ENCODE peak calls at places on chromosomes 12 and 14, in seven cellular contexts. P is CD4-positive, CD25-positive, alpha-beta regulatory T cell; I is astrocyte of the cerebellum; S is endothelial cell of umbilical vein; E is GM12865; B is colonic mucosa; K is GM23338. J is an unnamed sample.

GRCh38 chr14:75009176-75009575 is 6.5 kb downstream of the EIF2B2 start:
- DNase-seq in P (no peak), I (no peak), S (no peak), E (no peak), B (no peak), K (no peak), J (no peak)

GRCh38 chr12:128695697-128696096 is 128.1 kb downstream of the SLC15A4 start:
- DNase-seq in P (no peak), I (no peak), S (no peak), E (no peak), B (no peak), K (no peak), J (no peak)

GRCh38 chr14:22836301-22837058 is at the start of gene MMP14:
- DNase-seq in P (no peak), I (peak; percentile 77), S (peak; percentile 92), E (no peak), B (peak; percentile 84), K (peak; percentile 80), J (peak; percentile 73)

GRCh38 chr12:21129906-21130305 is 1.1 kb upstream of the SLCO1B1 start:
- DNase-seq in P (no peak), I (peak; percentile 36), S (no peak), E (no peak), B (no peak), K (no peak), J (no peak)

GRCh38 chr14:103932791-103933490 is 4.7 kb downstream of the TDRD9 start:
- DNase-seq in P (no peak), I (no peak), S (no peak), E (no peak), B (no peak), K (no peak), J (no peak)

GRCh38 chr14:104224516-104225281 is 86.3 kb downstream of the KIF26A start:
- DNase-seq in P (no peak), I (no peak), S (peak; percentile 14), E (peak; percentile 10), B (peak; percentile 70), K (peak; percentile 77), J (no peak)

GRCh38 chr12:105235299-105235746 is 651 bp downstream of the APPL2 start:
- DNase-seq in P (no peak), I (no peak), S (peak; percentile 50), E (no peak), B (no peak), K (no peak), J (no peak)

GRCh38 chr12:57576613-57577160 is 14.3 kb upstream of the PIP4K2C start:
- DNase-seq in P (no peak), I (no peak), S (no peak), E (no peak), B (no peak), K (no peak), J (no peak)

GRCh38 chr12:26994109-26994508 is 20.1 kb downstream of the TM7SF3 start:
- DNase-seq in P (no peak), I (no peak), S (no peak), E (no peak), B (no peak), K (no peak), J (no peak)

GRCh38 chr12:65690477-65690876 is 133.8 kb upstream of the HMGA2 start:
- DNase-seq in P (no peak), I (no peak), S (no peak), E (no peak), B (no peak), K (no peak), J (no peak)

GRCh38 chr12:91189526-91189925 is 6.9 kb upstream of the DCN start:
- DNase-seq in P (no peak), I (no peak), S (no peak), E (no peak), B (no peak), K (no peak), J (peak; percentile 63)

GRCh38 chr14:43765474-43765873 is 741.6 kb downstream of the FSCB start:
- DNase-seq in P (no peak), I (no peak), S (no peak), E (no peak), B (no peak), K (no peak), J (no peak)

GRCh38 chr14:105416671-105417070 is 3.0 kb upstream of the MTA1 start:
- DNase-seq in P (no peak), I (no peak), S (no peak), E (no peak), B (no peak), K (no peak), J (no peak)

GRCh38 chr14:105419305-105420091 is at the start of gene MTA1:
- DNase-seq in P (peak; percentile 49), I (no peak), S (no peak), E (peak; percentile 46), B (peak; percentile 65), K (peak; percentile 72), J (no peak)

GRCh38 chr14:105419055-105419304 is 647 bp upstream of the MTA1 start:
- DNase-seq in P (no peak), I (no peak), S (no peak), E (no peak), B (no peak), K (no peak), J (no peak)

GRCh38 chr14:105420141-105420975 is 731 bp downstream of the MTA1 start:
- DNase-seq in P (no peak), I (no peak), S (no peak), E (no peak), B (no peak), K (peak; percentile 27), J (no peak)

DNA sequence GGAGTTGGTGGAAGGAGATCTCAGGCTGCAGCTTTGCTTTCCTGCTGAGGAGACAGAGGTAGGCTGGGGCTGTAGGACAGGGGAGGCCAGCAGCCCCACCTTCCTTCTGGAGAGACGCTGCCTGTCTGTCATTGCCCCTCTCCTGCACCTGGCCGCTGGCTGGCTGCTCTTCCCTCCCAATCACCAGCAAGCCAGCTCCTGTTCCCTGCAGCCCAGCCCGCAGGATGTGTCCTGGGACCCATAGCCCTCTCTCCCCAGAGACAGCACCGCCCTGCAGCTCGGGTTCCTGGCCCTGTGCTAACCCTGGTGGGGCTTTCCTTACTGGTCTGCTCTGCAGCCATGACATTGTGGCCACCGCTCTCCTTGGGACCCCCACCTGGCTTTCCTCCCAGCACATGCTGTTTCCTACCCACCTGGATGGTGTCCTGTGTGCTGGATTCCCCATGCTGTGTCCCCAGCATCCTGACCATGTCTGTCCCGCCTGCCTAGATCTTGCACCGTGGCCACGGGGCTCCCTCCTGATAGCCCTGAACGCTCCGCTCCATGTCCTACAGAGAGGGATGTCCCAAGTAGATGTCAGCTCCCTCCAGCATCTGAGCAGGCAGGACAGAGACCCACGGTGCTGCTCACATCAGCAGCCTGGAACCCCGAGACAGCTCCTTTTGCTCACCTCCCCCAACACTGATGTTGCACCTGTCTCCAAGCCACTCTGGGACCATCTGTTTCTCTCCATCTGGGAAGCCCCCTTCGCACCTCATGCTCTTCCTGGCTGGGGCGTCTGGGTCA is 1.2 kb upstream of the MTA1 start:
- DNase-seq in P (no peak), I (no peak), S (no peak), E (no peak), B (no peak), K (no peak), J (no peak)
- H3K4me3 ChIP-seq in P (no peak overlapping the region), I (peak overlapping the region; percentile 79), S (no peak overlapping the region), E (no peak overlapping the region), B (no peak overlapping the region), K (peak overlapping the region; percentile 82), J (peak overlapping the region; percentile 73)

GRCh38 chr12:124783087-124783486 is 80.6 kb downstream of the SCARB1 start:
- DNase-seq in P (no peak), I (no peak), S (no peak), E (no peak), B (no peak), K (no peak), J (no peak)
- H3K4me3 ChIP-seq in P (no peak overlapping the region), I (no peak overlapping the region), S (no peak overlapping the region), E (no peak overlapping the region), B (no peak overlapping the region), K (no peak overlapping the region), J (no peak overlapping the region)

GRCh38 chr14:94935901-94936300 is 166.0 kb upstream of the GSC start:
- DNase-seq in P (no peak), I (no peak), S (no peak), E (no peak), B (no peak), K (no peak), J (no peak)

GRCh38 chr14:94938016-94938415 is 168.1 kb upstream of the GSC start:
- DNase-seq in P (no peak), I (no peak), S (no peak), E (no peak), B (no peak), K (no peak), J (no peak)

GRCh38 chr14:94933411-94933964 is 163.6 kb upstream of the GSC start:
- DNase-seq in P (no peak), I (no peak), S (no peak), E (no peak), B (no peak), K (no peak), J (no peak)

GRCh38 chr14:94936901-94937321 is 167.0 kb upstream of the GSC start:
- DNase-seq in P (no peak), I (no peak), S (no peak), E (no peak), B (no peak), K (no peak), J (no peak)

DNA sequence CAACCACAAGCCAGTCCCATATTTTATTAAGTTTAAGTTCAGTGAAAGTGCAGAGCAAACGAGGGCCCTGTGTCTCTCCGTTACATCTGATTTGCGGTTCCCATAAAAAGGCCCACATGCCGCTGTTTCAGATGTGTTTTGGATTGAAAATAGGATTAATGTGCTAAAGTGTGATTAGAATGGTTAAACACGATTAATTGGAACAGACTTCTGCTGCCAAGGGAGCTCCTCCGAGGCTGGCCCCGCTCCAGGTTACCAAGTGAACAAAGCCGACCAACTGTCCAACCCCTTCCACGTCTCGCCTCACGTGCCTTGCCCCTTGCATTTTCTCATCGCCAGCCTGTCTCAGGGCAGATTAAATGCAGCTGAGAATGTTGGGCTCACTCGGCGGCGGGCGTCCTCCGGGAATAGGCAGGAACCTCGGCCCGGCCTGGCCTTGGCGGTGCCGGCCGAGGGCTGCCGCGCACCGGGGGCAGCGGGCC is 166.5 kb upstream of the GSC start:
- DNase-seq in P (no peak), I (peak; percentile 15), S (no peak), E (no peak), B (peak; percentile 58), K (peak; percentile 6), J (no peak)
- H3K4me3 ChIP-seq in P (no peak overlapping the region), I (peak overlapping the region; percentile 15), S (no peak overlapping the region), E (no peak overlapping the region), B (no peak overlapping the region), K (no peak overlapping the region), J (no peak overlapping the region)

GRCh38 chr12:79934309-79935020 is 432 bp downstream of the PPP1R12A start:
- DNase-seq in P (peak; percentile 39), I (no peak), S (no peak), E (no peak), B (peak; percentile 51), K (peak; percentile 74), J (no peak)

GRCh38 chr12:79933043-79933442 is 1.9 kb downstream of the PPP1R12A start:
- DNase-seq in P (no peak), I (no peak), S (no peak), E (no peak), B (no peak), K (no peak), J (no peak)

GRCh38 chr12:79933580-79934264 is 1.2 kb downstream of the PPP1R12A start:
- DNase-seq in P (no peak), I (no peak), S (peak; percentile 59), E (peak; percentile 48), B (peak; percentile 32), K (no peak), J (no peak)

GRCh38 chr12:79935021-79935623 is at the start of gene PPP1R12A:
- DNase-seq in P (peak; percentile 93), I (peak; percentile 95), S (peak; percentile 99), E (peak; percentile 98), B (peak; percentile 96), K (peak; percentile 97), J (peak; percentile 93)

GRCh38 chr12:79932393-79932792 is 2.5 kb downstream of the PPP1R12A start:
- DNase-seq in P (no peak), I (no peak), S (peak; percentile 24), E (no peak), B (no peak), K (no peak), J (no peak)
- H3K4me3 ChIP-seq in P (peak overlapping the region; percentile 92), I (peak overlapping the region; percentile 92), S (no peak overlapping the region), E (peak overlapping the region; percentile 77), B (peak overlapping the region; percentile 76), K (peak overlapping the region; percentile 81), J (peak overlapping the region; percentile 93)